ENCODE peak calls at places on chromosomes 12 and 14, in five cellular contexts. M, V, F, A and E are unnamed samples.

GRCh38 chr12:106078358-106079025 is 60.3 kb downstream of the NUAK1 start:
- DNase-seq in F (no peak), V (no peak), M (peak), A (peak), E (no peak)

GRCh38 chr12:70408004-70408790 is 42.1 kb downstream of the KCNMB4 start:
- DNase-seq in M (no peak), V (no peak), A (no peak), F (no peak), E (no peak)

GRCh38 chr14:63759454-63759853 is 31.6 kb upstream of the SGPP1 start:
- DNase-seq in M (no peak), F (no peak), V (no peak), A (no peak), E (no peak)

GRCh38 chr14:21990116-21990515 is 316.5 kb upstream of the OR4E1 start:
- DNase-seq in A (no peak), F (no peak), M (no peak), V (no peak), E (no peak)

GRCh38 chr14:95577067-95577800 is 42.4 kb downstream of the GLRX5 start:
- DNase-seq in M (no peak), F (no peak), A (no peak), V (no peak), E (no peak)

GRCh38 chr12:111295176-111295575 is 73.7 kb downstream of the PHETA1 start:
- DNase-seq in V (no peak), M (no peak), A (no peak), F (no peak), E (no peak)

GRCh38 chr12:71636704-71637115 is 26.9 kb downstream of the ZFC3H1 start:
- DNase-seq in M (no peak), A (peak), F (no peak), V (peak), E (no peak)

GRCh38 chr12:21615441-21615840 is 10.8 kb upstream of the GYS2 start:
- DNase-seq in F (no peak), V (no peak), M (no peak), A (no peak), E (no peak)

GRCh38 chr14:68076451-68076850 is 256.9 kb downstream of the RAD51B start:
- DNase-seq in V (no peak), M (no peak), A (peak), F (no peak), E (no peak)

GRCh38 chr12:11981174-11981733 is 89.5 kb upstream of the BCL2L14 start:
- DNase-seq in M (no peak), F (no peak), A (no peak), V (no peak), E (no peak)

GRCh38 chr14:105879503-105879866 is 353.1 kb downstream of the TMEM121 start:
- DNase-seq in F (no peak), M (no peak), A (no peak), V (no peak), E (peak)

GRCh38 chr12:6770600-6770999 is 1.7 kb upstream of the LAG3 start:
- DNase-seq in V (no peak), M (no peak), F (no peak), A (no peak), E (no peak)

GRCh38 chr12:132067182-132067581 is 76.9 kb downstream of the DDX51 start:
- DNase-seq in A (no peak), M (no peak), V (no peak), F (no peak), E (no peak)

GRCh38 chr12:68175566-68176033 is 16.1 kb upstream of the IFNG start:
- DNase-seq in M (no peak), V (no peak), F (no peak), A (no peak), E (peak)

GRCh38 chr12:47825239-47825639 is 5.5 kb upstream of the HDAC7 start:
- DNase-seq in F (peak), A (peak), M (peak), V (peak), E (no peak)

GRCh38 chr12:113735146-113735545 is 231.0 kb downstream of the RBM19 start:
- DNase-seq in F (no peak), A (no peak), M (no peak), V (no peak), E (no peak)

GRCh38 chr14:102390064-102390463 is 27.3 kb downstream of the TECPR2 start:
- DNase-seq in V (no peak), A (no peak), M (no peak), F (no peak), E (no peak)
- H3K4me3 ChIP-seq in V (no peak), A (no peak), M (no peak), F (no peak), E (no peak)

DNA sequence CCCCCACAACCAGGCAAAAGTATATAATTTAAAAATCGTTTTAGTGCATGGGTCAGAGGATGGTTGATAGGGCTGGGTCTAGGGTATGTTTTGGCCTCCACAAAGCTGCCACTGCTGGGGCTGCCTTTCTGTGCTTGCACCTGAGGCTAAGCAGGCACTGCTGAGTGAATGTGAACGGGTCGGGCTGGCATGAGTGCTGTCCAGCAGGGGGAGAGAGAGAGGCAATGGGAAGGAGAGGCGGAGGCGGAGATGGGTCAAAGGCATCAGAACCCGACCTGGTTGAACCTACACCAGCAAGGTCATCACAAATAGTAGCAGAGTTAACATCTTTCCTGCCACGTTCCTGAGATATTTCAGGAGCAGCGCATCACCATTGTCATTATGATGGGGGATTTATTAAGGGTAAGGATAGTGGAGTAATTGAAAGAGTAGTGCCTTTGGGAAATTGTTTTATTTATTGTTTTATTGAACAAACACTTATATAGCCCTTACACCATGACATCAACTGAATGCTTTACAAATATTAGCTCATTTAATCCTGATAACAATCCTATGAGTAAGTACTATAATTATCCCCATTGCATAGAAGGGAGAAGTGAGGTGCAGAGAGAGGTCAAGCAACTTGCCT is 5.8 kb upstream of the NRXN3 start:
- DNase-seq in M (no peak), F (peak), A (peak), V (peak), E (no peak)
- TF ChIP-seq CTCF in M (peak), F (no peak), A (peak), V (peak), E (no peak)

GRCh38 chr14:99745307-99745951 is 47.8 kb upstream of the EML1 start:
- DNase-seq in V (no peak), A (no peak), F (no peak), M (no peak), E (no peak)

GRCh38 chr14:99742509-99743487 is 50.4 kb upstream of the EML1 start:
- DNase-seq in V (no peak), M (no peak), F (no peak), A (no peak), E (no peak)

GRCh38 chr14:99744873-99745224 is 48.4 kb upstream of the EML1 start:
- DNase-seq in M (no peak), F (no peak), A (no peak), V (no peak), E (no peak)

GRCh38 chr14:99742074-99742473 is 51.1 kb upstream of the EML1 start:
- DNase-seq in F (no peak), A (no peak), V (no peak), M (no peak), E (no peak)

DNA sequence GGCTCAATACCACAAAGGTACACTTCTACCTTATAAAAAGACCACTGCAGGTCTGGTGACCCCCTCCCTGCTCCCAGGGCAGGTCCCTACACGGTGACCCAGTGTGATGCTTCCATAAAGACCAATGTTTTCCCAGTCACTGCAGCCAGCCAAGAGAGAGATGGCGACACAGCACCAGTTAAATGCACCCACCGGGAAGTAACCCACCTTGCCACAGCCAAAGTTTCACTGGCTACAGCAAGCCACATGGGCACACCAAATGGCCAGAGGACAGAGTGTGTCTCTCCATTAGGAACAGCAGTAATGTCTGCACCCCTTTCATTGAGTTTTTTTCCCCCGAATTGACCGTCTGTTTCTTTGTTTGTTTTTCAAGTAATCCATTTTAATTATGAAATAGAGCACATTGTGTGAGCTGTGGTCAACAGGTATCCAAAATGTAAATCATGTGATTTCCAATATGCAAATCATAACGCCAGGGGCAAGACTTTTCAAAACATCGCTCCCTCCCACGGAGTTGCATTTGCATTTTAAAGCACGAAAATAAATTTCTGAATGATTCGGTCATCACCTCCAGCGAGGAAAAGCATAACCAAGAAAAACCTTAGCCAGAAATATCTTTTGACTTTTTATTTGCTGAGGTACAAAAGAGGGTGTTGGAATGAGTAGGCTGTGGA is 48.9 kb upstream of the EML1 start:
- DNase-seq in V (no peak), F (no peak), A (no peak), M (no peak), E (no peak)
- H3K27ac ChIP-seq in V (peak), F (no peak), A (no peak), M (peak), E (peak)

GRCh38 chr12:93853698-93854478 is 176.7 kb downstream of the CRADD start:
- DNase-seq in V (no peak), F (no peak), A (no peak), M (no peak), E (no peak)

GRCh38 chr12:93860659-93861373 is 183.6 kb downstream of the CRADD start:
- DNase-seq in F (no peak), V (no peak), M (no peak), A (no peak), E (no peak)

GRCh38 chr12:93855265-93855664 is 178.1 kb downstream of the CRADD start:
- DNase-seq in V (no peak), A (no peak), F (no peak), M (no peak), E (no peak)

GRCh38 chr12:93857279-93857894 is 180.2 kb downstream of the CRADD start:
- DNase-seq in V (no peak), M (no peak), A (no peak), F (no peak), E (no peak)

DNA sequence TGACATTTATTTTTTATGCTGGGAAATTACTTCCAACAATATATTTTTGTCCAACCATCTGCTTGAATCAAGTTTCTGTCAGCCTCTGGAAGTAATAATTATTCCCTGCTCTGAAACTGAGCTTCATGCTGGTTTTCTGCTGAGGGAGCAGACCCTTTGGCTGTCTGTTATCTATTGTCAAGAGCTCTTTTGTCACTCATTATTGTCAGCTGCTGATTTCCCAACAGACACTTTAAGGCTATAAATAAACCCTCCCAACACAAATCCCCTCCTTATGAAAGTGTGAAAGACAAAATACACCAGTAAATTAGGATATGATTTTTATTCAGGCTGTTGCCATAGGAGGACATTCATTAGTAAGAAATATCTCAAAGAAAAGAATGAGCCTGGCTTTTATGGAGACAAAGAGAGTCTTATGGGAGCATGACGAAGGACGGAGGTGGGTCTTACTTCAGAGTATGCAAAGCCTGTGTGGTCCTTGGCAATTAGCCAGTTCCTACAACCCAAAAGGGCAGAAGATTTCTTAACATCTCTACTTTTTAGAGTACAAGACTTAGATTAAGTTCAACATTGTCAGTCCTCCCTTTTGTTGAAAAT is 180.8 kb downstream of the CRADD start:
- DNase-seq in A (no peak), V (no peak), F (no peak), M (no peak), E (no peak)
- H3K4me3 ChIP-seq in A (no peak), V (no peak), F (no peak), M (no peak), E (no peak)